ENCODE peak calls at places on chromosomes 7 and 10, in seven cellular contexts. B is CD8-positive, alpha-beta memory T cell; U is AG04450; F is uterus; L is GM23248; R is left ventricle myocardium inferior; E is lower lobe of right lung. T is an unnamed sample. For H3K27me3 and H3K9me3, the result is how much of the 10 kb centered on the place peaks cover.

GRCh38 chr7:51369746-51370145 is 53.1 kb upstream of the COBL start:
- DNase-seq in U (no peak), R (no peak), B (no peak), E (no peak), L (peak), F (no peak), T (no peak)

GRCh38 chr7:32930378-32930777 is 26.9 kb upstream of the FKBP9 start:
- DNase-seq in B (no peak), E (no peak), U (no peak), R (no peak), F (no peak), L (no peak), T (no peak)

GRCh38 chr10:73159038-73159648 is 8.7 kb downstream of the ECD start:
- DNase-seq in B (peak), L (peak), F (peak), R (no peak), E (no peak), U (peak), T (peak)

GRCh38 chr7:111138196-111138569 is 47.3 kb downstream of the LRRN3 start:
- DNase-seq in F (peak), L (peak), U (no peak), R (peak), E (peak), B (peak), T (peak)

GRCh38 chr10:79023489-79024162 is 45.1 kb upstream of the ZMIZ1 start:
- DNase-seq in U (no peak), R (no peak), E (peak), F (peak), L (no peak), B (no peak), T (no peak)

GRCh38 chr10:124354411-124355382 is 64.0 kb downstream of the OAT start:
- DNase-seq in L (peak), B (no peak), U (peak), F (peak), R (peak), E (peak), T (peak)

GRCh38 chr7:54811925-54812264 is 52.9 kb upstream of the SEC61G start:
- DNase-seq in R (no peak), L (peak), U (peak), F (no peak), B (no peak), E (no peak), T (peak)

GRCh38 chr7:30913821-30914515 is 2.3 kb downstream of the AQP1 start:
- DNase-seq in R (no peak), U (no peak), B (no peak), L (peak), F (no peak), E (no peak), T (no peak)

GRCh38 chr7:151013356-151013727 is 11.0 kb downstream of the ATG9B start:
- DNase-seq in U (no peak), B (no peak), F (no peak), L (no peak), R (no peak), E (peak), T (no peak)

GRCh38 chr10:43930777-43931176 is 282.1 kb upstream of the ZNF32 start:
- DNase-seq in E (no peak), R (no peak), L (no peak), U (no peak), B (no peak), F (no peak), T (no peak)

GRCh38 chr10:74380780-74381179 is 229.8 kb downstream of the ADK start:
- DNase-seq in F (no peak), E (no peak), L (no peak), U (no peak), B (no peak), R (no peak), T (no peak)

GRCh38 chr7:84813376-84813775 is 373.5 kb downstream of the SEMA3D start:
- DNase-seq in R (no peak), U (no peak), E (no peak), B (no peak), L (no peak), F (no peak), T (no peak)

GRCh38 chr7:90250601-90251303 is 5.8 kb downstream of the CFAP69 start:
- DNase-seq in E (no peak), L (peak), B (no peak), U (no peak), R (no peak), F (no peak), T (no peak)

GRCh38 chr7:108358553-108358952 is 97.7 kb downstream of the NRCAM start:
- DNase-seq in F (no peak), R (no peak), L (peak), E (no peak), U (peak), B (no peak), T (peak)

GRCh38 chr7:22584179-22584578 is 84.2 kb upstream of the STEAP1B start:
- DNase-seq in B (no peak), U (no peak), F (no peak), L (no peak), R (no peak), E (no peak), T (peak)

GRCh38 chr10:12401466-12401865 is 52.1 kb downstream of the CAMK1D start:
- DNase-seq in U (no peak), E (no peak), L (no peak), B (no peak), R (no peak), F (no peak), T (no peak)

GRCh38 chr7:159027091-159027802 is 117.4 kb downstream of the VIPR2 start:
- DNase-seq in E (no peak), B (no peak), U (no peak), F (no peak), L (no peak), R (no peak), T (no peak)

GRCh38 chr10:472241-472910 is 217.1 kb downstream of the DIP2C start:
- DNase-seq in U (no peak), F (no peak), L (no peak), R (no peak), E (no peak), B (no peak), T (no peak)

GRCh38 chr10:69958232-69958902 is 94.3 kb upstream of the MACROH2A2 start:
- DNase-seq in L (peak), B (no peak), U (no peak), R (no peak), F (no peak), E (no peak), T (peak)

GRCh38 chr7:120743128-120743527 is 114.8 kb downstream of the TSPAN12 start:
- DNase-seq in L (peak), F (no peak), U (no peak), B (no peak), R (no peak), E (no peak), T (no peak)

GRCh38 chr10:84262190-84262956 is 17.5 kb downstream of the RGR start:
- DNase-seq in E (no peak), U (no peak), F (no peak), L (no peak), R (no peak), B (no peak), T (no peak)

GRCh38 chr7:37035631-37036030 is 311.3 kb upstream of the AOAH start:
- DNase-seq in U (no peak), L (no peak), B (no peak), R (no peak), E (no peak), F (no peak), T (no peak)

GRCh38 chr10:69866688-69867461 is 65.2 kb downstream of the COL13A1 start:
- DNase-seq in F (peak), B (no peak), L (peak), E (no peak), R (peak), U (peak), T (peak)

GRCh38 chr7:115191506-115191905 is 269.6 kb downstream of the MDFIC start:
- DNase-seq in B (no peak), E (no peak), R (no peak), U (no peak), F (no peak), L (no peak), T (peak)

GRCh38 chr10:32142646-32143045 is 86.4 kb upstream of the KIF5B start:
- DNase-seq in F (no peak), B (no peak), L (peak), R (no peak), U (no peak), E (no peak), T (peak)

GRCh38 chr7:1298938-1299885 is 66.5 kb downstream of the UNCX start:
- DNase-seq in F (no peak), E (no peak), U (no peak), B (no peak), R (no peak), L (no peak), T (no peak)
- H3K27me3 ChIP-seq in F (under half), E (half or more), U (under half), B (under half), R (half or more), L (under half), T (under half)

GRCh38 chr10:77267703-77268630 is 369.6 kb downstream of the KCNMA1 start:
- DNase-seq in L (no peak), B (no peak), R (no peak), F (no peak), E (no peak), U (no peak), T (no peak)
- H3K9me3 ChIP-seq in L (under half), B (under half), R (under half), F (under half), E (under half), U (under half), T (under half)

GRCh38 chr7:74288034-74288881 is 949 bp upstream of the CLIP2 start:
- DNase-seq in B (no peak), F (no peak), L (peak), U (no peak), E (no peak), R (no peak), T (peak)
- H3K4me3 ChIP-seq in B (peak), F (peak), L (peak), U (peak), E (peak), R (peak), T (no peak)

DNA sequence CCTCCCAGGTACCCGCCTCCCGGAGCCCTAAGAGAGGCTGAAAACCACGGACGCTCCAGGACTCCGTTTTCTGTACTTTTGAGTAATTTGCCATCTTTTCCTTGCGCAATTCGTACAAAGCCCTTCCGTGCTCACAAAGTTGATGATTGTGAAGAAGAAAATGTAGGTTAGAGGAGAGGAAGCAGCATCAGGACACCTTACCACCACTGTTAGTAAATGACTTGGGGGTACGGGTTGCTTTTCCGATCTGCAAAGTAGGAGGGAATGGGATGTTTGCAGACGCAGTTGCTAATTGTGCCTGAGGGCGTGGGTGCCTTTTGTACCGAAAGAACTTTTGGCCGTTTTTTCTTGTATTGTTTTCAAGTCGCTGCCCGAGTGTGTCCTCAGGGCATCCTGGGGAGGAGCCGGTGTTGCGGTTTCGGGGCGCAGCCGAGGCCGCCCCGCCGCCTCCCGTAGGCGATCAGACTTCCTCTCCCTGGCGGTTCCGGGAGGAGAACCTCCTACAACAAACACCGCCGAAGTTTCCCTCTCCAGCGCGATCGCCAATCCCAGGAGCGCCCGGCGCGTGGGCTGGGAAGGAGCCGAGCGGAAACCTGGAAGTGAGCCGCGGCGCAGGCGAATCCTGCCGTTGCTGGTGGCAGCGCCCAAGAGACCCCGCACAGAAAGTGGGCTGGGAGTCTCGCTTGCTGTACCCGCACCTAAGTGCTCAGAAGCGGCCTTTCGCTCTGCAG is 985 bp downstream of the PRR15 start:
- DNase-seq in R (peak), E (peak), U (no peak), B (no peak), F (peak), L (peak), T (peak)
- H3K27me3 ChIP-seq in R (half or more), E (half or more), U (half or more), B (under half), F (under half), L (under half), T (under half)

GRCh38 chr10:37473906-37474305 is 348.5 kb downstream of the ANKRD30A start:
- DNase-seq in L (no peak), R (no peak), E (no peak), B (no peak), U (no peak), F (no peak), T (no peak)

GRCh38 chr10:37476285-37476684 is 350.9 kb downstream of the ANKRD30A start:
- DNase-seq in U (no peak), R (no peak), E (no peak), F (no peak), B (no peak), L (no peak), T (no peak)

GRCh38 chr10:37479469-37479868 is 354.1 kb downstream of the ANKRD30A start:
- DNase-seq in R (no peak), F (no peak), U (no peak), E (no peak), L (no peak), B (no peak), T (no peak)

GRCh38 chr10:37478381-37478780 is 353.0 kb downstream of the ANKRD30A start:
- DNase-seq in E (no peak), U (no peak), F (no peak), L (no peak), B (no peak), R (no peak), T (no peak)

GRCh38 chr10:37474645-37475044 is 349.2 kb downstream of the ANKRD30A start:
- DNase-seq in B (no peak), E (no peak), F (no peak), U (no peak), R (no peak), L (no peak), T (no peak)
- H3K9me3 ChIP-seq in B (under half), E (under half), F (under half), U (under half), R (under half), L (under half), T (under half)